ENCODE peak calls at places on chromosomes 13 and 19, in six cellular contexts. A is HFF-Myc, J is fibroblast of mammary gland, N is testis, V is WERI-Rb-1, U is foreskin fibroblast. G is an unnamed sample.

GRCh38 chr19:29836409-29836825 is 24.6 kb downstream of the CCNE1 start:
- DNase-seq in A (no peak), J (no peak), N (no peak), V (no peak), U (no peak), G (no peak)

GRCh38 chr13:113739527-113740285 is 19.3 kb upstream of the TMEM255B start:
- DNase-seq in A (no peak), J (no peak), N (no peak), V (peak; percentile 91), U (no peak), G (no peak)

GRCh38 chr19:43354305-43354627 is 780 bp downstream of the CD177 start:
- DNase-seq in A (no peak), J (no peak), N (peak; percentile 16), V (peak; percentile 69), U (no peak), G (no peak)

GRCh38 chr13:98751397-98752110 is 918 bp downstream of the SLC15A1 start:
- DNase-seq in A (no peak), J (peak; percentile 44), N (no peak), V (no peak), U (peak; percentile 28), G (peak; percentile 41)

GRCh38 chr19:16824658-16825311 is 4.4 kb upstream of the SIN3B start:
- DNase-seq in A (no peak), J (peak; percentile 52), N (no peak), V (no peak), U (no peak), G (peak; percentile 35)

GRCh38 chr19:17246681-17247425 is 1.1 kb upstream of the NR2F6 start:
- DNase-seq in A (no peak), J (peak; percentile 41), N (peak; percentile 54), V (no peak), U (peak; percentile 37), G (peak; percentile 35)

GRCh38 chr13:28181413-28181812 is 43.1 kb downstream of the PAN3 start:
- DNase-seq in A (no peak), J (peak; percentile 74), N (no peak), V (no peak), U (peak; percentile 69), G (peak; percentile 22)

GRCh38 chr13:79779761-79780160 is 298.8 kb downstream of the NDFIP2 start:
- DNase-seq in A (no peak), J (peak; percentile 82), N (no peak), V (no peak), U (peak; percentile 77), G (peak; percentile 90)

GRCh38 chr13:81713201-81713600 is 1372.3 kb upstream of the SPRY2 start:
- DNase-seq in A (no peak), J (no peak), N (no peak), V (no peak), U (no peak), G (no peak)

GRCh38 chr19:30719189-30719990 is 347.2 kb downstream of the ZNF536 start:
- DNase-seq in A (no peak), J (peak; percentile 6), N (peak; percentile 67), V (peak; percentile 73), U (peak; percentile 12), G (peak; percentile 28)

GRCh38 chr19:21482863-21483276 is 22.5 kb upstream of the ZNF429 start:
- DNase-seq in A (no peak), J (peak; percentile 48), N (peak; percentile 67), V (peak; percentile 70), U (no peak), G (peak; percentile 22)

GRCh38 chr13:111559612-111560423 is 239.4 kb downstream of the TEX29 start:
- DNase-seq in A (no peak), J (no peak), N (no peak), V (no peak), U (no peak), G (no peak)

GRCh38 chr19:3760871-3761361 is 576 bp downstream of the APBA3 start:
- DNase-seq in A (no peak), J (peak; percentile 17), N (no peak), V (no peak), U (no peak), G (peak; percentile 19)

GRCh38 chr19:48627211-48627864 is 8.0 kb downstream of the SPHK2 start:
- DNase-seq in A (no peak), J (no peak), N (no peak), V (no peak), U (no peak), G (no peak)

GRCh38 chr13:75368167-75368566 is 113.8 kb downstream of the TBC1D4 start:
- DNase-seq in A (no peak), J (peak; percentile 95), N (peak; percentile 37), V (no peak), U (peak; percentile 85), G (peak; percentile 99)

GRCh38 chr19:33831835-33832234 is 35.2 kb downstream of the KCTD15 start:
- DNase-seq in A (no peak), J (no peak), N (no peak), V (no peak), U (no peak), G (no peak)

GRCh38 chr19:33830264-33830663 is 33.6 kb downstream of the KCTD15 start:
- DNase-seq in A (no peak), J (no peak), N (no peak), V (no peak), U (no peak), G (no peak)

GRCh38 chr19:33828266-33829075 is 31.8 kb downstream of the KCTD15 start:
- DNase-seq in A (no peak), J (no peak), N (no peak), V (no peak), U (no peak), G (no peak)

DNA sequence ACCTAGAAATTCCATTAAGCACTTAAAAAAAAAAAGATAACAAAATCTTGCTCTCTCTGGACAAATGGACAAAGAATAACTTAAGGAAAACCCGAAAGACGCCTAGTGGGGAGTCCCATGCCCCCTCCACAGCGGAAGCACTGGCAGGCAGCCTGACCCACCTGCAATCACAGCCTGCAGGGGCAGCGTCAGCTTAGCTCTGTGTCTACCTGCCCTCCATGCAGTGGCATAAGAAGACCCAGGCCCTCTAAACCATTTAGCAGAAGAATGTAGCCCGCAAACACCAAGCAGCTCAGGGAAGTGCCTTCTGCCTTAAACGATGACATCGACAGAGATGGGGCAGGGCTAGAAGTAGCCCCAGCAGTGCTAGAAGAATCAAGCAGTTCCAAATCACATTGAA is 36.0 kb downstream of the KCTD15 start:
- DNase-seq in A (no peak), J (no peak), N (no peak), V (no peak), U (no peak), G (no peak)
- TF ChIP-seq CTCF in A (no peak), J (no peak), N (no peak), V (no peak), U (no peak), G (no peak)

DNA sequence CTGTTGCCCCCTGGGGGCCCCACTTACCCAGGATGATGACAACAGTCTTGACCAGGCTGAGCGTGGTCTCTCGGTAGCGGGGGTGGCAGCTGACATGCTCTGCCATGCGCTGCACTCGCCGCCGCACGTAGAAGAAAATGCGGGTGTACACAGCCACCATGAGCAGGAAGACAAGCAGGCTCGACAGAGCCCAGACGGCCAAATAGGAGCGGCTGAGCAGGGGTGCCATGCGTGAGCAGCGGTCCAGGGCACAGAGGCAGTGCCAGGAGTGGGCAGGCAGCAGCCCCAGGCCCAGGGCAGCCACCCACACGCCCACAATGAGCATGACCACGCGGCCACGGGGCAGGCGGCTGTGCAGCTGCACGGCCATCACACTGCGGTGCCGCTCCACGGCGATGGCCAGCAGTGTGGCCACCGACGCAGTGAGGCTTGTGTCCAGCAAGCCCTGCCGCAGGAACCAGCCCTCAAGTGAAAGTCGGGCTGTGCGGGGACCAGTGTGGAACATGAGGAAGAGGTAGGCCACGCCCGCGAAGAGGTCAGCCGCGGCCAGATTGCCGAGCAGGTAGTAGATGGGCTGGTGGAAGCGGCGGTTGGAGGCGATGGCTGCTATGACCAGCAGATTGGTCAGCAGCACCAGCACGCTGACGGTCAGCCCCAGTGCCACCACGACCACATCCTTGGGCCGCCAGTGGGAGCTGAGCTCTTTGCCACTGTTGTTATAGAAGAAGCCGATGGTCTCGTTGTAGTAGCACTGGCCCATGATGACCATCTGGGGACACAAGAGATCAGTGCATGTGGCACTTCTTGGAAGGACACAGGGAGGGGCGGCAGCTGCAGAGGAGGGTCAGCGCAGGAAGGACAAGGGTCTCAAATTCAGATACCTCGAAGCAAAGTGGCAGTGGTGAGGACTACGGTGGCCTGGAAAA is 1.2 kb downstream of the LPAR2 start:
- DNase-seq in A (no peak), J (no peak), N (no peak), V (no peak), U (no peak), G (no peak)
- H3K4me3 ChIP-seq in A (no peak overlapping the region), J (no peak overlapping the region), N (no peak overlapping the region), V (no peak overlapping the region), U (no peak overlapping the region), G (no peak overlapping the region)

GRCh38 chr13:30256713-30257432 is 50.5 kb downstream of the KATNAL1 start:
- DNase-seq in A (no peak), J (peak; percentile 20), N (no peak), V (no peak), U (no peak), G (peak; percentile 46)
- TF ChIP-seq CTCF in A (no peak), J (peak; percentile 13), N (no peak), V (no peak), U (peak; percentile 9), G (peak; percentile 17)

GRCh38 chr19:6772866-6773322 is 386 bp downstream of the VAV1 start:
- DNase-seq in A (no peak), J (no peak), N (no peak), V (no peak), U (no peak), G (no peak)
- H3K4me3 ChIP-seq in A (no peak overlapping the region), J (no peak overlapping the region), N (no peak overlapping the region), V (no peak overlapping the region), U (no peak overlapping the region), G (no peak overlapping the region)

DNA sequence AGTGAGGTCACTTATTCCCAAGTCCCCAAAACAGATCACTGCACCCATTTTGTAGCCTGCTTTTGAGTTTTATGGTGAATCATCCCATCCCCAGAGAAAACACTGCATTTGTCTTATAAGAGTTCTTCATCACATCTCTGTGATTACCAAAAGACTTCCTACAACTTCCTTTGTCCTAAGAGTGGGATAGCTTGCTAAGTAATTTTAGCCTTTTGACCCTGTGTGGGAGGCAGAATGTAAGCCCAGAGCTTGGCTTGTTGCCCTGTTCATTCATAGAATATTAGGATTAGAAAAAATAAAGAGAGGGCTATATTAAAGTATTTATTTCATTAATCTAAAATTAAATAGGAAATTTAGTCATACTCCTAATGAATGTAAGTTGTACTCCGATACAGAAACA is 213.3 kb downstream of the MZT1 start:
- DNase-seq in A (no peak), J (peak; percentile 18), N (no peak), V (no peak), U (no peak), G (no peak)
- TF ChIP-seq CTCF in A (no peak), J (no peak), N (no peak), V (no peak), U (no peak), G (no peak)

DNA sequence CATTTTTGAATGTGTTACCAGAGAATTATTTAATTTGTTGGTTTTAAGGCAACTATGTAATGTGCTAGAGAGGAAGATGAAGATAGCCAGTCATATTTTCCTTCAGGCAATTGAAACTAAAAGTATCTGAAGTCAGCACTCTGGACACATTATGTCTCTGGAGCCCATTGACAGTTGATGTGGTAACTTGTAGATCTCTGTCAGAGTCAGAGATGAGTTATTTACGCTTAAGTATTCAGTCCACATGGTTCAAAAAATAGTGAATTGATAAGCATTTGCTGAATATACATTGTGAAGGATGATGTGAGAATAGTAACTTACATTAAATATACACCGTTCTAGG is 2.1 kb downstream of the ZMYM2 start:
- DNase-seq in A (no peak), J (no peak), N (no peak), V (no peak), U (no peak), G (no peak)
- H3K4me3 ChIP-seq in A (peak overlapping the region; percentile 57), J (peak overlapping the region; percentile 80), N (no peak overlapping the region), V (peak overlapping the region; percentile 81), U (peak overlapping the region; percentile 95), G (peak overlapping the region; percentile 86)

GRCh38 chr19:55344444-55344843 is 4.8 kb downstream of the KMT5C start:
- DNase-seq in A (no peak), J (no peak), N (peak; percentile 45), V (no peak), U (no peak), G (no peak)
- TF ChIP-seq CTCF in A (no peak), J (no peak), N (no peak), V (no peak), U (no peak), G (no peak)

G was measured in fibroblast of the aortic adventitia.